ENCODE peak calls at places on chromosomes 6 and 20, in four cellular contexts. D is IMR-90, Y is H9, G is H1. V is an unnamed sample.

GRCh38 chr6:14791525-14791924 is 454.3 kb upstream of the JARID2 start:
- DNase-seq in D (peak; percentile 78), Y (no peak), G (no peak), V (no peak)

GRCh38 chr6:124056884-124057283 is 253.2 kb downstream of the NKAIN2 start:
- DNase-seq in G (no peak), Y (no peak), D (no peak), V (no peak)

GRCh38 chr6:2054516-2055067 is 190.8 kb downstream of the GMDS start:
- DNase-seq in D (no peak), G (no peak), Y (no peak), V (no peak)

GRCh38 chr6:62391358-62391757 is 105.3 kb upstream of the KHDRBS2 start:
- DNase-seq in Y (no peak), G (no peak), D (no peak), V (no peak)

GRCh38 chr6:12483712-12484111 is 193.6 kb downstream of the EDN1 start:
- DNase-seq in Y (no peak), G (no peak), D (peak; percentile 99), V (no peak)

GRCh38 chr20:49593441-49594142 is 25.7 kb upstream of the PTGIS start:
- DNase-seq in D (no peak), G (no peak), Y (no peak), V (no peak)

GRCh38 chr6:107656883-107657282 is 167.0 kb downstream of the SOBP start:
- DNase-seq in Y (no peak), G (no peak), D (no peak), V (no peak)

GRCh38 chr6:24824142-24824755 is 25.5 kb upstream of the ARMH2 start:
- DNase-seq in G (no peak), D (no peak), Y (no peak), V (no peak)

GRCh38 chr6:36340671-36341454 is 4.2 kb upstream of the BNIP5 start:
- DNase-seq in Y (peak; percentile 77), G (no peak), D (peak; percentile 59), V (peak; percentile 79)

GRCh38 chr20:34706022-34706875 is 2.1 kb downstream of the TP53INP2 start:
- DNase-seq in G (no peak), Y (no peak), D (no peak), V (no peak)

GRCh38 chr6:16725145-16725864 is 36.0 kb downstream of the ATXN1 start:
- DNase-seq in D (peak; percentile 88), G (no peak), Y (no peak), V (no peak)

GRCh38 chr6:62805431-62805830 is 405.8 kb upstream of the FKBP1C start:
- DNase-seq in Y (no peak), D (no peak), G (no peak), V (no peak)

GRCh38 chr20:17083738-17084137 is 143.1 kb upstream of the PCSK2 start:
- DNase-seq in G (no peak), D (peak; percentile 10), Y (no peak), V (peak; percentile 67)

GRCh38 chr6:125236536-125237327 is 65.0 kb downstream of the HDDC2 start:
- DNase-seq in G (no peak), Y (no peak), D (peak; percentile 76), V (no peak)

GRCh38 chr6:77740380-77740779 is 87.5 kb downstream of the MEI4 start:
- DNase-seq in D (peak; percentile 8), G (no peak), Y (no peak), V (no peak)

GRCh38 chr6:160831751-160832150 is 129.7 kb downstream of the PLG start:
- DNase-seq in G (no peak), D (no peak), Y (no peak), V (peak; percentile 4)

GRCh38 chr6:169956580-169956979 is 205.2 kb downstream of the ERMARD start:
- DNase-seq in Y (no peak), D (no peak), G (no peak), V (no peak)

GRCh38 chr6:133705731-133706130 is 183.2 kb upstream of the TCF21 start:
- DNase-seq in D (peak; percentile 82), G (no peak), Y (no peak), V (no peak)

GRCh38 chr20:43404880-43405279 is 52.8 kb upstream of the SRSF6 start:
- DNase-seq in D (no peak), G (no peak), Y (peak; percentile 73), V (peak; percentile 63)

GRCh38 chr6:3226422-3227362 is 761 bp downstream of the TUBB2B start:
- DNase-seq in D (no peak), G (no peak), Y (no peak), V (peak; percentile 81)

GRCh38 chr6:40586369-40586768 is 795 bp downstream of the LRFN2 start:
- DNase-seq in D (no peak), G (no peak), Y (no peak), V (no peak)

GRCh38 chr6:52894278-52894677 is 15.2 kb downstream of the GSTA3 start:
- DNase-seq in D (no peak), G (no peak), Y (no peak), V (no peak)

GRCh38 chr6:31884528-31885035 is 5.8 kb upstream of the SLC44A4 start:
- DNase-seq in D (no peak), G (no peak), Y (no peak), V (no peak)
- H3K23ac ChIP-seq in D (no peak overlapping the region), G (no peak overlapping the region), Y (no peak overlapping the region), V (no peak overlapping the region)

DNA sequence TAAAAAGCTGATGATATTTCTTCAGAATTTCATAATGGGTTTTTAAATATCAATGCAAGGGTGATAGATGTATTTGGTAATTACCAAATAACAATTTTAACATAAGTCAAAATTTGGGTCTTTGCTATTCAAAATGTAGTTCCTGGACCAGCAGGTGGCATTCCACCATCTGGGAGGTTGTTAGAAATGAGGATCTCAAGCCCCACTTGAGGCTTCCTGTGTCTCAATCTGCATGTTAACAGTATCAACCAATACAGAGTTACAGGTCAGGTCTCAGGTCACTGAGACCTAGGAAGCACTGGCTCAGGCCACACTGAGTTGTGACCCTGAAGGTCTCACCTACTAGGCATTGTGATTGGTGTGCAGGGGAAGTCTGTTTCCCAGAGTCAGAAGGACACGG is 57.2 kb upstream of the MTRF1L start:
- DNase-seq in D (no peak), G (no peak), Y (no peak), V (peak; percentile 46)
- H4K5ac ChIP-seq in D (no peak overlapping the region), G (no peak overlapping the region), Y (no peak overlapping the region), V (no peak overlapping the region)

GRCh38 chr6:168149015-168149414 is 70.0 kb upstream of the FRMD1 start:
- DNase-seq in D (no peak), G (no peak), Y (peak; percentile 15), V (no peak)

GRCh38 chr6:168147205-168147738 is 68.3 kb upstream of the FRMD1 start:
- DNase-seq in D (no peak), Y (no peak), G (no peak), V (peak; percentile 59)

GRCh38 chr6:168150551-168151444 is 71.8 kb upstream of the FRMD1 start:
- DNase-seq in G (no peak), Y (peak; percentile 41), D (no peak), V (peak; percentile 27)

GRCh38 chr6:168145747-168146596 is 67.0 kb upstream of the FRMD1 start:
- DNase-seq in G (no peak), Y (peak; percentile 14), D (no peak), V (no peak)

GRCh38 chr6:168148231-168148849 is 69.3 kb upstream of the FRMD1 start:
- DNase-seq in G (no peak), D (no peak), Y (no peak), V (no peak)
- H3K23ac ChIP-seq in G (no peak overlapping the region), D (no peak overlapping the region), Y (no peak overlapping the region), V (no peak overlapping the region)

DNA sequence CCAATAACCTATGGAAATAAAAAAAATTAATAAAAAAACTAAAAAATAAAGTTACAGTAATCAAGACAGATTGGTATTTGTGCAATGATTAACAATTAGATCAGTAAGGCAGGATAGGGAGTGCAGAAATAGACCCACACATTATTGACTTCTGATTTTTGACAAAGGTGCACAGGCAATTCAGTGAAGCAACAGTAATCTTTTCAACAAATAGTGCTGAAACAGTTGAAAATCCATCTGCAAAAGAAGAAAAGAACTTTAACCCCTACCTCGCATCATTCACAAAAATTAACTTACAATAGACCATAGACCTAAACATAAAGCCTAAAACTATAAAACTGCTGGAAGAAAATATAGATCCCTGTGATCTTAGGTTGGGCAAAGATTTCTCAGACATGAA is 4.5 kb upstream of the SMLR1 start:
- DNase-seq in D (no peak), Y (no peak), G (no peak), V (no peak)
- H4K5ac ChIP-seq in D (no peak overlapping the region), Y (no peak overlapping the region), G (no peak overlapping the region), V (no peak overlapping the region)

GRCh38 chr20:36876473-36876833 is 515 bp downstream of the TLDC2 start:
- DNase-seq in G (no peak), D (no peak), Y (no peak), V (no peak)
- H3K23ac ChIP-seq in G (no peak overlapping the region), D (no peak overlapping the region), Y (no peak overlapping the region), V (no peak overlapping the region)